ENCODE peak calls at places on chromosomes 13 and 19, in eight cellular contexts. I, R, D, J, U, A, M and G are unnamed samples.

GRCh38 chr13:20475927-20476691 is 49.5 kb downstream of the CRYL1 start:
- DNase-seq in U (no peak), M (peak; percentile 83), I (no peak), R (no peak), J (no peak), A (no peak), D (peak; percentile 88), G (no peak)

GRCh38 chr13:75792526-75793187 is 156.5 kb downstream of the LMO7 start:
- DNase-seq in J (peak; percentile 41), R (no peak), A (no peak), D (no peak), I (peak; percentile 56), U (peak; percentile 95), M (no peak), G (no peak)

GRCh38 chr19:1235625-1236538 is 1.9 kb downstream of the CBARP start:
- DNase-seq in D (no peak), A (no peak), R (no peak), M (no peak), I (peak; percentile 50), J (no peak), U (no peak), G (no peak)

GRCh38 chr13:51793570-51794273 is 10.2 kb downstream of the DHRS12 start:
- DNase-seq in A (no peak), D (no peak), R (no peak), M (no peak), J (no peak), I (peak; percentile 91), U (no peak), G (no peak)

GRCh38 chr19:3287814-3288213 is 63.4 kb downstream of the CELF5 start:
- DNase-seq in M (no peak), U (no peak), D (no peak), R (no peak), J (no peak), A (no peak), I (no peak), G (no peak)

GRCh38 chr13:79782541-79783216 is 301.7 kb downstream of the NDFIP2 start:
- DNase-seq in U (peak; percentile 14), R (peak; percentile 82), I (peak; percentile 77), M (no peak), D (no peak), A (no peak), J (peak; percentile 93), G (peak; percentile 98)

GRCh38 chr13:100478107-100478809 is 110.3 kb downstream of the GGACT start:
- DNase-seq in J (no peak), D (no peak), M (no peak), U (no peak), A (no peak), I (no peak), R (no peak), G (no peak)

GRCh38 chr19:33487901-33488817 is 33.4 kb downstream of the PEPD start:
- DNase-seq in U (no peak), A (no peak), I (no peak), M (no peak), J (no peak), R (no peak), D (no peak), G (peak; percentile 45)

GRCh38 chr13:24264976-24265375 is 44.4 kb upstream of the C1QTNF9 start:
- DNase-seq in U (no peak), D (peak; percentile 84), M (peak; percentile 85), I (no peak), A (no peak), R (no peak), J (no peak), G (no peak)

GRCh38 chr19:32662186-32662585 is 12.8 kb downstream of the ANKRD27 start:
- DNase-seq in D (no peak), I (peak; percentile 58), A (no peak), R (no peak), U (no peak), M (no peak), J (no peak), G (no peak)

GRCh38 chr19:54262066-54262465 is 5.0 kb upstream of the LILRB5 start:
- DNase-seq in J (no peak), I (no peak), A (no peak), D (no peak), U (no peak), R (no peak), M (no peak), G (no peak)

GRCh38 chr19:55451522-55452380 is 8.7 kb upstream of the SHISA7 start:
- DNase-seq in J (no peak), D (no peak), U (no peak), R (no peak), M (no peak), I (no peak), A (no peak), G (no peak)

GRCh38 chr19:6802336-6803035 is 30.0 kb downstream of the VAV1 start:
- DNase-seq in D (peak; percentile 51), M (peak; percentile 18), R (peak; percentile 53), U (no peak), A (no peak), J (no peak), I (no peak), G (peak; percentile 19)

GRCh38 chr13:67549331-67549730 is 319.2 kb upstream of the PCDH9 start:
- DNase-seq in M (no peak), A (no peak), I (peak; percentile 91), J (no peak), D (no peak), R (no peak), U (no peak), G (no peak)

GRCh38 chr19:52967772-52968171 is 5.1 kb upstream of the ZNF816 start:
- DNase-seq in R (no peak), M (no peak), A (no peak), U (no peak), I (no peak), D (no peak), J (no peak), G (no peak)

GRCh38 chr19:36627057-36627456 is 21.9 kb downstream of the ZNF382 start:
- DNase-seq in M (no peak), I (no peak), A (no peak), R (no peak), J (no peak), U (no peak), D (no peak), G (no peak)

GRCh38 chr13:24053505-24054251 is 106.8 kb upstream of the SPATA13 start:
- DNase-seq in U (peak; percentile 67), R (no peak), M (peak; percentile 63), D (peak; percentile 61), I (peak; percentile 68), J (peak; percentile 73), A (peak; percentile 27), G (peak; percentile 87)

DNA sequence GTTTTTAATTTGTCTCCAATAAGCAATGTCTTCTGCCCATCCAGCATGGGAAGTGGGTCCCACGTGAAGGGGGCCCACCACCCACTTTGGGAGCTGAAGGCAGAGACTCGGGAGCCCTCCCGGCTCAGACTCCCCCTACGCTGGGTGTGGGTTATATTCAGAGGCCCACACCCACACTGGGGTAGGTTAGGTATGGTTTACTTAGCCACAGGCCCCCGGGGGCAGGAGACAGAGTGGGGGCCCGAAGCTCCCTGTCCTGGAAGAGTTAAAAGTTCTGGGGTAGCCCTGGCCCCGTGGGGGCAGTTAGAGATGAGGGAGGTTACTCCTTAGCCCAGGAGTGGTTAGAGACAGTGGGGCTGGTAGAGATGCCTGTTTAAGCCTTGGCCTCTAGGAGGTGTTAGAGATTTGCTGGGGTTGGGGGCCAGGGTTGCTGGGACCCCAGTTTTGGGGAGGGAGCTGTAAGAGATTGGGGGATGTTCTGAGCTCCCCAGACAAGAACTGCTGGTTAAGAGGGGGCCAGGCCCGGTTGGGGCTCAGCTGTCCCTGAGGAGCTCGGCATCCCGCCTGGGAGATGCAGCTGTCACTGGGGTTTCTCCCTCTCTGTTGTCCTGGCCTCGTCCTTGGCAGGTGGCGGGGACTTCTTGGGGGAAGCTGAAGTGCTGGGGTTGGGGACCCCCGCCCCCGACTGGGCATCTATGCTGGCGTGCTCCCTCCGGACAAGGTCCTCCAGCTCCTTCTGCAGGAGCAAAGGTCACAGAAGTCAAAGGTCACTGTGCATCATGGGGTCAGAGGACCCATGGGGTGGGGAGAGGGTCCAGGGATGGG is 712 bp upstream of the RINL start:
- DNase-seq in A (no peak), M (no peak), D (no peak), R (peak; percentile 19), U (no peak), I (no peak), J (no peak), G (peak; percentile 83)
- H3K4me1 ChIP-seq in A (no peaks in the 10 kb centered on the region), M (peaks cover 37% of the 10 kb centered on the region), D (peaks cover 30% of the 10 kb centered on the region), R (peaks cover 8% of the 10 kb centered on the region), U (peaks cover 45% of the 10 kb centered on the region), I (no peaks in the 10 kb centered on the region), J (peaks cover 2% of the 10 kb centered on the region), G (peaks cover 60% of the 10 kb centered on the region)

GRCh38 chr13:114120486-114121430 is 11.7 kb downstream of the RASA3 start:
- DNase-seq in U (no peak), R (no peak), I (no peak), A (no peak), M (no peak), J (no peak), D (no peak), G (no peak)
- H3K4me1 ChIP-seq in U (peaks cover 26% of the 10 kb centered on the region), R (peaks cover 11% of the 10 kb centered on the region), I (peaks cover 29% of the 10 kb centered on the region), A (peaks cover 6% of the 10 kb centered on the region), M (peaks cover 78% of the 10 kb centered on the region), J (peaks cover 30% of the 10 kb centered on the region), D (peaks cover 78% of the 10 kb centered on the region), G (peaks cover 12% of the 10 kb centered on the region)

GRCh38 chr13:41564046-41564445 is 106.7 kb downstream of the RGCC start:
- DNase-seq in M (no peak), A (no peak), I (no peak), J (no peak), R (no peak), D (no peak), U (no peak), G (no peak)
- H3K4me1 ChIP-seq in M (no peaks in the 10 kb centered on the region), A (no peaks in the 10 kb centered on the region), I (peaks cover 25% of the 10 kb centered on the region), J (peaks cover 4% of the 10 kb centered on the region), R (peaks cover 22% of the 10 kb centered on the region), D (no peaks in the 10 kb centered on the region), U (peaks cover 44% of the 10 kb centered on the region), G (peaks cover 42% of the 10 kb centered on the region)

GRCh38 chr13:40232321-40232720 is 434.1 kb downstream of the FOXO1 start:
- DNase-seq in U (no peak), J (peak; percentile 9), M (no peak), I (no peak), D (no peak), R (no peak), A (no peak), G (peak; percentile 93)

GRCh38 chr13:40228981-40229380 is 437.5 kb downstream of the FOXO1 start:
- DNase-seq in D (no peak), U (no peak), I (no peak), M (no peak), J (no peak), R (no peak), A (no peak), G (no peak)

GRCh38 chr13:40230833-40231266 is 435.6 kb downstream of the FOXO1 start:
- DNase-seq in J (no peak), R (no peak), D (no peak), M (no peak), U (no peak), I (no peak), A (no peak), G (peak; percentile 60)

GRCh38 chr13:40233731-40234195 is 432.7 kb downstream of the FOXO1 start:
- DNase-seq in U (no peak), M (no peak), J (no peak), D (no peak), R (peak; percentile 64), A (peak; percentile 76), I (no peak), G (peak; percentile 99)

DNA sequence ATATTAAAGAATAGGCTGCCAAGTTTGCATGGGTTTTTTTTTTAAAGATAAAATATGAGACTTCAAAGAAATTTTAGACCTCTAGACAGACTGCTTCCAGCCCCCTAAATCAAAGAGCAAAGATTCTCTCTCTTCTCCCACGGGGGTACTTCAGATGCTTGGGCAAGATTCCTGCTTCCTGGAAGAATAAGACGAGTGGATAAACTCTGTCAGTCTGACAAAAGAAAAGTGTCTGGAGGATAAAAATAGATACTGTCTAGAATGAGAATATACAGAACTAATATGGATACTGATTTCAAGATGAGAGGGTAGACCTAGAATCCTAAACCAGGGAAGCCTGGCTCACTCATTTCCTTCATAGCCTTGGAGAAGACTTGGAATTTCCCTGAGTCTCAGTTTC is 435.1 kb downstream of the FOXO1 start:
- DNase-seq in J (no peak), I (no peak), D (no peak), U (no peak), A (no peak), R (no peak), M (no peak), G (no peak)
- H3K4me1 ChIP-seq in J (peaks cover 10% of the 10 kb centered on the region), I (no peaks in the 10 kb centered on the region), D (no peaks in the 10 kb centered on the region), U (peaks cover 6% of the 10 kb centered on the region), A (peaks cover 14% of the 10 kb centered on the region), R (no peaks in the 10 kb centered on the region), M (no peaks in the 10 kb centered on the region), G (peaks cover 61% of the 10 kb centered on the region)